ENCODE peak calls at places on chromosomes 6 and 20, in four cellular contexts. J is DMS153; I is nucleus accumbens; X is activated CD8-positive, alpha-beta memory T cell treated with anti-CD3 and anti-CD28 coated beads for 4 hours. C is an unnamed sample.

GRCh38 chr6:148203281-148203925 is 139.2 kb upstream of the SASH1 start:
- DNase-seq in J (no peak), I (no peak), X (no peak), C (no peak)

GRCh38 chr20:24470031-24470781 is 777 bp downstream of the SYNDIG1 start:
- DNase-seq in J (no peak), I (peak), X (no peak), C (no peak)

GRCh38 chr6:31163922-31164321 is 5.5 kb downstream of the TCF19 start:
- DNase-seq in J (no peak), I (no peak), X (no peak), C (no peak)

GRCh38 chr20:47875302-47876025 is 90.2 kb upstream of the SULF2 start:
- DNase-seq in J (no peak), I (no peak), X (no peak), C (no peak)

GRCh38 chr20:19048898-19049889 is 163.2 kb upstream of the SLC24A3 start:
- DNase-seq in J (no peak), I (no peak), X (no peak), C (no peak)

GRCh38 chr6:107491791-107492674 is 2.1 kb downstream of the SOBP start:
- DNase-seq in J (no peak), I (peak), X (no peak), C (no peak)

GRCh38 chr6:56849876-56850275 is 105.0 kb upstream of the BEND6 start:
- DNase-seq in J (no peak), I (peak), X (no peak), C (no peak)

GRCh38 chr20:23048283-23049200 is 930 bp downstream of the THBD start:
- DNase-seq in J (peak), I (no peak), X (no peak), C (peak)

GRCh38 chr6:135546206-135546605 is 48.7 kb upstream of the AHI1 start:
- DNase-seq in J (no peak), I (no peak), X (no peak), C (no peak)

GRCh38 chr20:40279390-40279789 is 409.6 kb downstream of the MAFB start:
- DNase-seq in J (no peak), I (no peak), X (no peak), C (no peak)

GRCh38 chr6:134539865-134540323 is 222.0 kb upstream of the SGK1 start:
- DNase-seq in J (peak), I (peak), X (no peak), C (no peak)

GRCh38 chr6:161141173-161141572 is 132.7 kb downstream of the AGPAT4 start:
- DNase-seq in J (no peak), I (no peak), X (no peak), C (peak)

GRCh38 chr6:46653439-46653942 is 716 bp downstream of the SLC25A27 start:
- DNase-seq in J (no peak), I (no peak), X (no peak), C (no peak)

GRCh38 chr20:62069741-62070216 is 4.1 kb upstream of the TAF4 start:
- DNase-seq in J (no peak), I (no peak), X (no peak), C (no peak)

GRCh38 chr20:58618694-58619540 is 32.2 kb upstream of the STX16 start:
- DNase-seq in J (no peak), I (no peak), X (no peak), C (no peak)

GRCh38 chr20:41308726-41309413 is 8.7 kb downstream of the ZHX3 start:
- DNase-seq in J (no peak), I (no peak), X (no peak), C (no peak)

GRCh38 chr6:36577298-36577697 is 16.9 kb upstream of the SRSF3 start:
- DNase-seq in J (no peak), I (no peak), X (no peak), C (no peak)

GRCh38 chr6:142014515-142014914 is 118.2 kb upstream of the GJE1 start:
- DNase-seq in J (no peak), I (no peak), X (no peak), C (no peak)

GRCh38 chr6:80641591-80641990 is 535.1 kb downstream of the BCKDHB start:
- DNase-seq in J (no peak), I (no peak), X (no peak), C (no peak)

GRCh38 chr6:140062042-140063041 is 687.9 kb upstream of the CITED2 start:
- DNase-seq in J (no peak), I (no peak), X (no peak), C (no peak)

GRCh38 chr6:17938885-17939284 is 48.5 kb downstream of the KIF13A start:
- DNase-seq in J (no peak), I (no peak), X (no peak), C (no peak)

GRCh38 chr20:11891081-11891826 is 26.4 kb upstream of the BTBD3 start:
- DNase-seq in J (no peak), I (peak), X (no peak), C (peak)

GRCh38 chr6:6657820-6658217 is 69.3 kb downstream of the LY86 start:
- DNase-seq in J (no peak), I (no peak), X (no peak), C (no peak)

GRCh38 chr20:59994697-59995122 is 36.5 kb downstream of the CDH26 start:
- DNase-seq in J (peak), I (no peak), X (no peak), C (no peak)

GRCh38 chr6:123715243-123715863 is 78.6 kb upstream of the TRDN start:
- DNase-seq in J (peak), I (no peak), X (no peak), C (peak)

GRCh38 chr6:136127856-136128255 is 122.3 kb downstream of the MTFR2 start:
- DNase-seq in J (no peak), I (no peak), X (no peak), C (no peak)

GRCh38 chr6:137758661-137759060 is 108.4 kb upstream of the TNFAIP3 start:
- DNase-seq in J (no peak), I (no peak), X (no peak), C (no peak)

GRCh38 chr20:10984899-10985298 is 311.1 kb upstream of the JAG1 start:
- DNase-seq in J (peak), I (no peak), X (no peak), C (peak)

C was measured in NCI-H748 treated with DMSO at 0.1 percent for 48 hours.